ENCODE peak calls at places on chromosome 13, in six cellular contexts. Y is epithelial cell of esophagus, I is neural crest cell, N is EH, F is tibial artery, Q is GF-D8. W is an unnamed sample.

GRCh38 chr13:83753912-83754624 is 128.2 kb downstream of the SLITRK1 start:
- DNase-seq in Y (peak), I (no peak), N (peak), F (no peak), Q (no peak), W (peak)

GRCh38 chr13:35789335-35790166 is 313.1 kb upstream of the MAB21L1 start:
- DNase-seq in Y (peak), I (no peak), N (peak), F (no peak), Q (no peak), W (peak)

GRCh38 chr13:113398963-113399754 is 35.2 kb upstream of the GRTP1 start:
- DNase-seq in Y (no peak), I (no peak), N (peak), F (peak), Q (no peak), W (no peak)

GRCh38 chr13:32530841-32531253 is 7.7 kb downstream of the N4BP2L2 start:
- DNase-seq in Y (no peak), I (no peak), N (peak), F (no peak), Q (no peak), W (no peak)

GRCh38 chr13:45527699-45528462 is 63.1 kb downstream of the COG3 start:
- DNase-seq in Y (peak), I (no peak), N (peak), F (no peak), Q (no peak), W (peak)

GRCh38 chr13:23724196-23724970 is 154.2 kb downstream of the TNFRSF19 start:
- DNase-seq in Y (peak), I (no peak), N (no peak), F (no peak), Q (no peak), W (peak)

GRCh38 chr13:113425931-113426590 is 27.2 kb downstream of the ADPRHL1 start:
- DNase-seq in Y (no peak), I (no peak), N (no peak), F (no peak), Q (no peak), W (peak)

GRCh38 chr13:77732287-77732686 is 34.8 kb downstream of the SLAIN1 start:
- DNase-seq in Y (no peak), I (no peak), N (no peak), F (no peak), Q (no peak), W (no peak)

GRCh38 chr13:100610399-100611347 is 22.1 kb upstream of the GGACT start:
- DNase-seq in Y (no peak), I (no peak), N (no peak), F (no peak), Q (peak), W (no peak)

GRCh38 chr13:50123862-50124535 is 108.8 kb downstream of the KCNRG start:
- DNase-seq in Y (peak), I (no peak), N (peak), F (peak), Q (peak), W (peak)

GRCh38 chr13:31035162-31035951 is 102.9 kb downstream of the TEX26 start:
- DNase-seq in Y (no peak), I (no peak), N (peak), F (no peak), Q (no peak), W (no peak)

GRCh38 chr13:68369739-68370138 is 1139.6 kb upstream of the PCDH9 start:
- DNase-seq in Y (peak), I (no peak), N (no peak), F (no peak), Q (no peak), W (peak)

W was measured in PC-3.